ENCODE peak calls at places on chromosomes 4 and X, in four cellular contexts. One of them, this sample, is unnamed. For H3K4me1, the result is how much of the 10 kb centered on the place peaks cover.

GRCh38 chr4:17309567-17310268 is 202.2 kb downstream of the QDPR start:
- DNase-seq in transverse colon: no peak
- DNase-seq in breast epithelium: no peak
- DNase-seq in HepG2: no peak
- DNase-seq in this sample: no peak

GRCh38 chr4:41963105-41963504 is 18.5 kb upstream of the DCAF4L1 start:
- DNase-seq in transverse colon: no peak
- DNase-seq in breast epithelium: no peak
- DNase-seq in HepG2: peak
- DNase-seq in this sample: no peak

GRCh38 chrX:11687157-11687556 is 21.4 kb upstream of the ARHGAP6 start:
- DNase-seq in transverse colon: no peak
- DNase-seq in breast epithelium: no peak
- DNase-seq in HepG2: no peak
- DNase-seq in this sample: no peak

GRCh38 chr4:150212927-150213326 is 134.7 kb downstream of the DCLK2 start:
- DNase-seq in transverse colon: no peak
- DNase-seq in breast epithelium: no peak
- DNase-seq in HepG2: no peak
- DNase-seq in this sample: no peak

GRCh38 chr4:33086351-33086900 is 2366.3 kb downstream of the PCDH7 start:
- DNase-seq in transverse colon: no peak
- DNase-seq in breast epithelium: no peak
- DNase-seq in HepG2: no peak
- DNase-seq in this sample: no peak

GRCh38 chrX:112043997-112044396 is 38.6 kb downstream of the TRPC5 start:
- DNase-seq in transverse colon: no peak
- DNase-seq in breast epithelium: no peak
- DNase-seq in HepG2: no peak
- DNase-seq in this sample: no peak

GRCh38 chrX:54640721-54641120 is 110.7 kb downstream of the GNL3L start:
- DNase-seq in transverse colon: no peak
- DNase-seq in breast epithelium: peak
- DNase-seq in HepG2: peak
- DNase-seq in this sample: no peak

GRCh38 chrX:108437789-108438623 is at the start of gene COL4A6:
- DNase-seq in transverse colon: no peak
- DNase-seq in breast epithelium: no peak
- DNase-seq in HepG2: peak
- DNase-seq in this sample: no peak

GRCh38 chrX:68686684-68687045 is 39.2 kb downstream of the STARD8 start:
- DNase-seq in transverse colon: no peak
- DNase-seq in breast epithelium: no peak
- DNase-seq in HepG2: no peak
- DNase-seq in this sample: no peak

GRCh38 chr4:108561086-108561485 is 59.3 kb upstream of the RPL34 start:
- DNase-seq in transverse colon: no peak
- DNase-seq in breast epithelium: no peak
- DNase-seq in HepG2: no peak
- DNase-seq in this sample: no peak

GRCh38 chrX:137033774-137034507 is at the start of gene GPR101:
- DNase-seq in transverse colon: no peak
- DNase-seq in breast epithelium: no peak
- DNase-seq in HepG2: no peak
- DNase-seq in this sample: no peak

GRCh38 chrX:134727363-134727762 is 69.1 kb upstream of the PLAC1 start:
- DNase-seq in transverse colon: no peak
- DNase-seq in breast epithelium: no peak
- DNase-seq in HepG2: peak
- DNase-seq in this sample: no peak

GRCh38 chr4:3476341-3476747 is 13.2 kb downstream of the DOK7 start:
- DNase-seq in transverse colon: no peak
- DNase-seq in breast epithelium: no peak
- DNase-seq in HepG2: peak
- DNase-seq in this sample: peak

GRCh38 chr4:140863187-140863586 is 107.0 kb upstream of the TBC1D9 start:
- DNase-seq in transverse colon: no peak
- DNase-seq in breast epithelium: no peak
- DNase-seq in HepG2: no peak
- DNase-seq in this sample: no peak
- TF ChIP-seq POLR2A in transverse colon: no peak
- TF ChIP-seq POLR2A in breast epithelium: no peak
- TF ChIP-seq POLR2A in HepG2: no peak
- TF ChIP-seq POLR2A in this sample: no peak

GRCh38 chr4:80033581-80033980 is 39.4 kb downstream of the ANTXR2 start:
- DNase-seq in transverse colon: no peak
- DNase-seq in breast epithelium: no peak
- DNase-seq in HepG2: no peak
- DNase-seq in this sample: no peak
- H3K4me1 ChIP-seq in transverse colon: under half
- H3K4me1 ChIP-seq in breast epithelium: under half
- H3K4me1 ChIP-seq in HepG2: under half
- H3K4me1 ChIP-seq in this sample: under half

DNA sequence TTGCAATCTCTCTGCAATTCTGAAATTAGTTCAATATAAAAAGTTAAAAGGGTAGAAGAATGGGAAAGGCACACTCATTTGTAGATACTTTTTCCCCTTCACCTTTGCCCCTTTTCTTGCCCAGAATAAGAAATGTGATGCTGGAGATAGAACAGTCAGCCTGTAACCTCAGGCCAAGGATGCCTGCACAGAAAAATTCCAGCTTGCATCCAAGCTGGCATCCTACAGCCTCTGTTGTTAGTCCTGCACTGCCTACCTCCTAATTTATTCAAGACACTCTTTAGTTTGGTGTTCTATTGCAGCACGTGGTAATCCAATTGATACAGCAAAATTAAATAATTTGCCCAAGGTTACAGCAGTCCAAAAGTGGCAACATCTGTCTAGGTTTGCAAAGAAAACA is 9.7 kb upstream of the USO1 start:
- DNase-seq in transverse colon: no peak
- DNase-seq in breast epithelium: no peak
- DNase-seq in HepG2: no peak
- DNase-seq in this sample: no peak
- TF ChIP-seq POLR2AphosphoS5 in transverse colon: no peak
- TF ChIP-seq POLR2AphosphoS5 in breast epithelium: no peak
- TF ChIP-seq POLR2AphosphoS5 in HepG2: no peak
- TF ChIP-seq POLR2AphosphoS5 in this sample: no peak

GRCh38 chr4:8439914-8440490 is 521 bp downstream of the ACOX3 start:
- DNase-seq in transverse colon: peak
- DNase-seq in breast epithelium: no peak
- DNase-seq in HepG2: peak
- DNase-seq in this sample: no peak

GRCh38 chr4:8441499-8442091 is 1.0 kb downstream of the TRMT44 start:
- DNase-seq in transverse colon: no peak
- DNase-seq in breast epithelium: no peak
- DNase-seq in HepG2: no peak
- DNase-seq in this sample: no peak

GRCh38 chr4:8438743-8439142 is 1.8 kb downstream of the ACOX3 start:
- DNase-seq in transverse colon: no peak
- DNase-seq in breast epithelium: no peak
- DNase-seq in HepG2: no peak
- DNase-seq in this sample: no peak

GRCh38 chr4:8440491-8441311 is at the start of the genes ACOX3 and TRMT44:
- DNase-seq in transverse colon: peak
- DNase-seq in breast epithelium: peak
- DNase-seq in HepG2: peak
- DNase-seq in this sample: peak

GRCh38 chr4:8439168-8439567 is 1.4 kb downstream of the ACOX3 start:
- DNase-seq in transverse colon: no peak
- DNase-seq in breast epithelium: no peak
- DNase-seq in HepG2: no peak
- DNase-seq in this sample: no peak
- TF ChIP-seq POLR2A in transverse colon: no peak
- TF ChIP-seq POLR2A in breast epithelium: no peak
- TF ChIP-seq POLR2A in HepG2: no peak
- TF ChIP-seq POLR2A in this sample: no peak

DNA sequence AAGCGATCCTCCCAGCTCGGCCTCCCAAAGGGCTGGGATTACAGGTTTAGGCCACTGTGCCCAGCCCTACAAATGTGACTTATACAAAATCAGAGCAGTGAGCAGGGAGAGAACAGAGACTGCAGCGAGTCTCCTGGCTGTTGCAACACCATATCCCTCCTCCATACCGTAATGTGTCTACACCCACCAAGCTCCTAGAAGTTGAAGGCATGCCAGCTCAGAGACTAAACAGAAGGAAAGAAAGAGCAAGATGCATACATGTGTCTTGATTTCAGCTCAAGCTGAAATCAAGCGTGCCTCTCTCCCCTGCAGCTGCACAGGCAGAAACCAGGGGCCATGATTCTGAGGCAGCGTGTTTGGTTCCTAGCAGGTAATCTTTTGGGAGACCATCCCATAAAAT is 34.7 kb downstream of the AFAP1 start:
- DNase-seq in transverse colon: no peak
- DNase-seq in breast epithelium: no peak
- DNase-seq in HepG2: no peak
- DNase-seq in this sample: no peak
- H3K4me1 ChIP-seq in transverse colon: under half
- H3K4me1 ChIP-seq in breast epithelium: under half
- H3K4me1 ChIP-seq in HepG2: under half
- H3K4me1 ChIP-seq in this sample: under half

DNA sequence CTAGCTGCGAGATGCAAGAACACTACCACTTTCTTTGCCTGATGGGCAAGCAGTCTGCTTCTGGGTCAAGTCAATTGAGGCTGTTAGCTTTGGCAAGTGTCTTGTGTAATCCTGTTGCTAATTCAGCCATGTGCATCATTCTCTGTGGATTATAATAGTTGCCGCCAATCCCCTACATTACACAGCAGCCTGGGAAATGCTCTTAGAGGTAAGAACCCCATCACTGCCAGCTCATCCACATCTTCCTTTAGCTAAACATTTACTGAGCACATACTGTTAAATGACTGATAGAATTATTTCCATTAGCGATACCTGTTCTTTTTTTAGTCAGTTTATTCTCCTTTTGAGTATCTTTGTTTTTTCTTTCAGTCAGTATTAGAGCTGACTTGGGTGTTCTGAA is 116.2 kb downstream of the CBR4 start:
- DNase-seq in transverse colon: no peak
- DNase-seq in breast epithelium: no peak
- DNase-seq in HepG2: no peak
- DNase-seq in this sample: no peak
- TF ChIP-seq POLR2AphosphoS5 in transverse colon: no peak
- TF ChIP-seq POLR2AphosphoS5 in breast epithelium: no peak
- TF ChIP-seq POLR2AphosphoS5 in HepG2: no peak
- TF ChIP-seq POLR2AphosphoS5 in this sample: no peak